ENCODE peak calls at places on chromosomes 16 and 17, in ten cellular contexts. A, R, U, O, M, B, Y, F, J and E are unnamed samples.

GRCh38 chr17:21125862-21126261 is 902 bp upstream of the DHRS7B start:
- DNase-seq in Y (peak; percentile 76), B (peak; percentile 64), F (no peak), O (peak; percentile 60), U (peak; percentile 38), R (no peak), A (peak; percentile 19), M (no peak), J (no peak), E (no peak)

GRCh38 chr17:12627177-12627629 is 38.5 kb upstream of the MYOCD start:
- DNase-seq in J (peak; percentile 100), Y (no peak), R (no peak), O (no peak), U (no peak), M (peak; percentile 82), B (no peak), A (no peak), F (peak; percentile 55), E (peak; percentile 18)

GRCh38 chr17:75635610-75636202 is 2.5 kb downstream of the SMIM5 start:
- DNase-seq in A (no peak), B (no peak), Y (no peak), M (no peak), U (no peak), J (no peak), F (no peak), O (no peak), R (peak; percentile 43), E (no peak)

GRCh38 chr17:2058521-2059124 is 3.7 kb downstream of the HIC1 start:
- DNase-seq in M (peak; percentile 91), R (peak; percentile 53), B (peak; percentile 43), A (peak; percentile 88), J (peak; percentile 66), O (no peak), U (peak; percentile 86), F (no peak), Y (peak; percentile 71), E (no peak)

GRCh38 chr17:19579867-19580565 is 46.4 kb downstream of the SLC47A1 start:
- DNase-seq in A (no peak), R (peak; percentile 44), U (peak; percentile 17), F (no peak), Y (no peak), B (no peak), M (peak; percentile 10), O (no peak), J (peak; percentile 1), E (no peak)

GRCh38 chr16:53576228-53576627 is 73.2 kb upstream of the AKTIP start:
- DNase-seq in M (no peak), R (peak; percentile 36), Y (no peak), J (no peak), B (no peak), A (no peak), O (no peak), F (no peak), U (no peak), E (no peak)

GRCh38 chr17:55702150-55702549 is 20.5 kb downstream of the TMEM100 start:
- DNase-seq in Y (no peak), O (no peak), U (no peak), A (no peak), F (no peak), R (no peak), B (no peak), M (no peak), J (no peak), E (no peak)

GRCh38 chr17:70022175-70022574 is 52.9 kb upstream of the KCNJ16 start:
- DNase-seq in O (no peak), U (no peak), F (no peak), B (no peak), R (no peak), A (no peak), Y (no peak), J (peak; percentile 22), M (no peak), E (no peak)

GRCh38 chr16:14434860-14435259 is 195.2 kb downstream of the PARN start:
- DNase-seq in A (no peak), J (no peak), O (no peak), Y (no peak), F (no peak), M (no peak), U (no peak), B (no peak), R (no peak), E (no peak)

GRCh38 chr17:29590261-29590978 is 972 bp upstream of the GIT1 start:
- DNase-seq in B (no peak), M (peak; percentile 36), A (no peak), Y (no peak), U (peak; percentile 72), O (no peak), F (no peak), R (peak; percentile 59), J (peak; percentile 64), E (peak; percentile 82)

GRCh38 chr17:73481672-73482071 is 162.6 kb downstream of the SDK2 start:
- DNase-seq in O (no peak), B (no peak), R (no peak), U (no peak), F (no peak), J (no peak), A (no peak), M (no peak), Y (no peak), E (no peak)

GRCh38 chr17:1486802-1487695 is 5.4 kb downstream of the MYO1C start:
- DNase-seq in B (peak; percentile 82), J (peak; percentile 81), A (peak; percentile 88), U (peak; percentile 83), M (peak; percentile 44), R (peak; percentile 81), O (peak; percentile 65), Y (peak; percentile 51), F (no peak), E (peak; percentile 92)